ENCODE peak calls at places on chromosome 7, in ten cellular contexts. E is nephron progenitor cell; F is NCI-H187; R is epithelial cell of proximal tubule; X is KG1; S is SK-N-SH; G is EH; Q is T-helper 2 cell; L is CD4-positive, alpha-beta T cell; A is ACHN. O is an unnamed sample.

GRCh38 chr7:469591-469961 is 50.1 kb downstream of the PDGFA start:
- DNase-seq in E (no peak), F (no peak), R (no peak), X (no peak), S (no peak), G (no peak), Q (no peak), L (no peak), A (no peak), O (no peak)

GRCh38 chr7:158448701-158449100 is 138.9 kb downstream of the PTPRN2 start:
- DNase-seq in E (no peak), F (no peak), R (no peak), X (no peak), S (no peak), G (no peak), Q (no peak), L (no peak), A (no peak), O (no peak)

GRCh38 chr7:74254858-74255379 is 720 bp upstream of the RFC2 start:
- DNase-seq in E (no peak), F (no peak), R (no peak), X (no peak), S (no peak), G (no peak), Q (no peak), L (no peak), A (no peak), O (no peak)

GRCh38 chr7:106848851-106849442 is 16.1 kb upstream of the PIK3CG start:
- DNase-seq in E (no peak), F (no peak), R (peak; percentile 98), X (no peak), S (no peak), G (peak; percentile 96), Q (no peak), L (no peak), A (peak; percentile 99), O (no peak)

GRCh38 chr7:50631639-50632038 is 66.4 kb upstream of the DDC start:
- DNase-seq in E (no peak), F (no peak), R (no peak), X (no peak), S (no peak), G (no peak), Q (no peak), L (no peak), A (no peak), O (no peak)

GRCh38 chr7:33186187-33186586 is 56.8 kb downstream of the BBS9 start:
- DNase-seq in E (no peak), F (no peak), R (no peak), X (no peak), S (no peak), G (peak; percentile 57), Q (no peak), L (no peak), A (peak; percentile 26), O (no peak)

GRCh38 chr7:134458341-134458805 is 527 bp downstream of the AKR1B1 start:
- DNase-seq in E (peak; percentile 70), F (peak; percentile 7), R (no peak), X (no peak), S (peak; percentile 92), G (peak; percentile 57), Q (peak; percentile 62), L (peak; percentile 51), A (peak; percentile 71), O (peak; percentile 40)

GRCh38 chr7:69620063-69620462 is 21.8 kb downstream of the AUTS2 start:
- DNase-seq in E (no peak), F (no peak), R (no peak), X (no peak), S (no peak), G (no peak), Q (no peak), L (no peak), A (no peak), O (no peak)

GRCh38 chr7:155398944-155399343 is 59.0 kb upstream of the EN2 start:
- DNase-seq in E (no peak), F (no peak), R (no peak), X (no peak), S (peak; percentile 69), G (no peak), Q (no peak), L (no peak), A (peak; percentile 22), O (no peak)

GRCh38 chr7:132575987-132576722 is at the start of gene PLXNA4:
- DNase-seq in E (peak; percentile 33), F (peak; percentile 18), R (no peak), X (no peak), S (peak; percentile 73), G (no peak), Q (no peak), L (no peak), A (no peak), O (no peak)

GRCh38 chr7:16144361-16144760 is 277.0 kb downstream of the CRPPA start:
- DNase-seq in E (no peak), F (no peak), R (no peak), X (no peak), S (no peak), G (no peak), Q (no peak), L (no peak), A (no peak), O (no peak)

GRCh38 chr7:23347682-23348180 is 48.6 kb downstream of the MALSU1 start:
- DNase-seq in E (no peak), F (no peak), R (no peak), X (peak; percentile 57), S (no peak), G (peak; percentile 93), Q (peak; percentile 29), L (no peak), A (peak; percentile 25), O (no peak)

GRCh38 chr7:31027161-31027965 is 24.7 kb upstream of the ADCYAP1R1 start:
- DNase-seq in E (peak; percentile 72), F (no peak), R (no peak), X (no peak), S (peak; percentile 79), G (peak; percentile 0), Q (no peak), L (no peak), A (no peak), O (no peak)

GRCh38 chr7:1348836-1349335 is 110.4 kb downstream of the MICALL2 start:
- DNase-seq in E (no peak), F (no peak), R (no peak), X (no peak), S (no peak), G (no peak), Q (no peak), L (no peak), A (no peak), O (no peak)

GRCh38 chr7:135204271-135204872 is 7.0 kb downstream of the WDR91 start:
- DNase-seq in E (no peak), F (no peak), R (no peak), X (no peak), S (no peak), G (peak; percentile 93), Q (no peak), L (no peak), A (peak; percentile 27), O (no peak)

GRCh38 chr7:107505362-107505761 is 35.5 kb downstream of the GPR22 start:
- DNase-seq in E (no peak), F (no peak), R (no peak), X (no peak), S (no peak), G (no peak), Q (no peak), L (no peak), A (no peak), O (no peak)

GRCh38 chr7:7183061-7183832 is 903 bp downstream of the C1GALT1 start:
- DNase-seq in E (peak; percentile 53), F (no peak), R (no peak), X (no peak), S (peak; percentile 82), G (peak; percentile 33), Q (peak; percentile 41), L (peak; percentile 41), A (peak; percentile 66), O (no peak)

GRCh38 chr7:157409149-157409752 is 72.4 kb downstream of the DNAJB6 start:
- DNase-seq in E (no peak), F (no peak), R (no peak), X (no peak), S (no peak), G (no peak), Q (no peak), L (no peak), A (no peak), O (no peak)

GRCh38 chr7:2313450-2314208 is 612 bp downstream of the SNX8 start:
- DNase-seq in E (no peak), F (no peak), R (no peak), X (no peak), S (no peak), G (peak; percentile 41), Q (peak; percentile 25), L (no peak), A (peak; percentile 50), O (no peak)

GRCh38 chr7:49774459-49775064 is 1.1 kb downstream of the VWC2 start:
- DNase-seq in E (peak; percentile 58), F (no peak), R (no peak), X (no peak), S (peak; percentile 39), G (no peak), Q (no peak), L (no peak), A (no peak), O (no peak)

O was measured in T-cell.